ENCODE peak calls at places on chromosome 15, in four cellular contexts. N, X, R and I are unnamed samples.

GRCh38 chr15:22918056-22918455 is 62.1 kb downstream of the CYFIP1 start:
- DNase-seq in R (no peak), X (no peak), N (peak), I (peak)

GRCh38 chr15:68379058-68379758 is 52.8 kb downstream of the ITGA11 start:
- DNase-seq in N (no peak), X (no peak), R (no peak), I (no peak)

GRCh38 chr15:69660658-69661405 is 208.2 kb downstream of the RPLP1 start:
- DNase-seq in R (no peak), N (no peak), X (no peak), I (no peak)

GRCh38 chr15:87394676-87395075 is 861.9 kb downstream of the NTRK3 start:
- DNase-seq in X (no peak), N (no peak), R (no peak), I (no peak)

GRCh38 chr15:35078221-35078915 is 6.7 kb downstream of the NANOGP8 start:
- DNase-seq in X (no peak), N (peak), R (no peak), I (peak)

GRCh38 chr15:48785195-48785594 is 25.7 kb downstream of the CEP152 start:
- DNase-seq in N (no peak), R (no peak), X (no peak), I (no peak)

GRCh38 chr15:69818529-69818928 is 279.2 kb downstream of the TLE3 start:
- DNase-seq in R (no peak), N (no peak), X (no peak), I (no peak)

GRCh38 chr15:60605879-60606304 is 127.0 kb upstream of the ICE2 start:
- DNase-seq in X (no peak), N (peak), R (no peak), I (peak)

GRCh38 chr15:51982013-51982769 is 10.6 kb upstream of the LEO1 start:
- DNase-seq in X (no peak), R (no peak), N (peak), I (peak)

GRCh38 chr15:40249477-40250303 is 10.8 kb downstream of the PAK6 start:
- DNase-seq in N (no peak), R (no peak), X (peak), I (no peak)

GRCh38 chr15:48510976-48511375 is 134.5 kb downstream of the FBN1 start:
- DNase-seq in N (peak), X (no peak), R (no peak), I (peak)

GRCh38 chr15:38283010-38283409 is 30.4 kb downstream of the SPRED1 start:
- DNase-seq in N (no peak), R (no peak), X (no peak), I (no peak)

DNA sequence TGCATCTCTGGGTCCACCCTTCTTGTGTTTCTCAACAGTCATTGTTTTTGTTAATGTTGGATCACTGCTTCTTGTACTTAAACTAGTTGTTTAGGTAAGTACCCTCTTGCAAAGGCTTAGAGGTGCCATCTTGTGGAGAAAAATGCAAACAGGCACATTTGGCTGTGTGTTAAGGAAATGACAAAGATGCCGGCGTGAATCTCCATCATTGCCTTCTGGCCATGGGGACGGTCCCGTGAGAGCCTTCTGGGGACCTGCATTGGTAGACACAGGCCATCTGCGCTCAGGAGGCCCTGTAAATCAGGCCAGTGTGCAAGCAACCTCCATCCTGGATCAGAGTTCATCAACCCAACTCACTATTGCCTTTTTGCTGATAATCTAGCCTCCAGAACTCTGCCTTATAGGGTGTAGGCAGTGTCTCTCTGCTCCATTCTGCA is 158.6 kb upstream of the NR2E3 start:
- DNase-seq in X (no peak), N (peak), R (no peak), I (peak)
- TF ChIP-seq CTCF in X (no peak), N (peak), R (no peak), I (peak)

DNA sequence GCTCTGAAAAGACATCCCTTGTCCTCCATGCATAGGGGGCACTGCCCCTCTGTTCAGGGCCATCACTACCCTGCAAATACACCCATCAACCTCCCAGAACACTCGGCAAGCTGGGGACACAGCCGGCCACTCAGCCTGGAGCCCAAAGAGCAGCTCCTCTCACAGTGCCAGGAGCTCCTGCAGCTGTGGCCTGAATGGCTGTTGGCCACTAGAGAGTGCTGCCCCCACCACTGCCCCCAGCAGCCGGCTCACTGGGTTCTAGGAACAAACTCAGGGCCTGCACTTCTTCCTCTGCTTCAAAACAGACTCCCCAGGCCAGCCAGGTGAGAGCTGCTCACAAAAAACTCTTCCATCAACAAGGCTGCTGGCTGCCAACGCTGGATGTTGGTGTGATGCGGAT is 90.1 kb downstream of the GABRB3 start:
- DNase-seq in N (no peak), X (peak), R (no peak), I (no peak)
- TF ChIP-seq CTCF in N (no peak), X (no peak), R (no peak), I (no peak)

DNA sequence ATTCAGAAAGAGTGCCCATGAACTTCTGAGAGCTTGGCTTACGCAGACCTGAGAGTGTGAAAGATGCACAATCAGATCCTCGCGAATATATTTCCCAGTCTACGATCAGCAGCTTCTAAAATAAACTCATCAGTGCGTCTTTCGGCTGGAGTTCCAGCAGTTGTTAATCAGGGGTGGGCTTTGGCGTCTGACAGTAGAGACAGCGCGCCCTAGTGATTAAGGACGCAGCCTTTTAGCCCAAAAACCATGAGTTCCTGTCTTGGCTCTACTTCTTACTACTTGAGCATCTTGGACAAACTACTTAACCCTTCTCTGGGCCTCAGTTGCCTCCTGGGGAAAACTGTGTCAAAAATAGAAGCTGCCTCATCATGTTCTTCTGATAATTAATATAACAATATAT is 15.8 kb upstream of the ARRDC4 start:
- DNase-seq in R (no peak), X (no peak), N (no peak), I (no peak)
- TF ChIP-seq CTCF in R (no peak), X (no peak), N (no peak), I (no peak)

GRCh38 chr15:85453144-85453872 is 72.9 kb downstream of the AKAP13 start:
- DNase-seq in R (no peak), N (peak), X (no peak), I (no peak)
- TF ChIP-seq CTCF in R (no peak), N (no peak), X (no peak), I (no peak)

DNA sequence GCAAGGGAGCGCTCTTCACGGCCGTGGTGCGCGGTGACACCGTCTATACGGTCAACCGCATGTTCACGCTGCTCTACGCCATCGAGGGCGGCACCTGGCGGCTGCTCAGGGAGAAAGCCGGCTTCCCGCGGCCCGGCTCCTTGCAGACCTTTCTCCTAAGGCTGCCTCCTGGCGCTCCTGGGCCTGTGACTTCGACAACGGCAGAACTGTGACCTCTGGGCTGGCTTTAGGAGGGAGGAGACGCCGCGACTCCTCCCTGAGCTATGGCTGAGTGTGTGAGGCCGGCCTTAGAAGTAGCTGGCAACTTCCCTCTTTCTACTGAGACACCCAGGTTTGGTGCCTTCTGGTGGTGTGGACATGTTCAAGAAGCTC is 1.4 kb downstream of the KBTBD13 start:
- DNase-seq in N (peak), R (no peak), X (peak), I (peak)
- TF ChIP-seq CTCF in N (peak), R (peak), X (peak), I (peak)

DNA sequence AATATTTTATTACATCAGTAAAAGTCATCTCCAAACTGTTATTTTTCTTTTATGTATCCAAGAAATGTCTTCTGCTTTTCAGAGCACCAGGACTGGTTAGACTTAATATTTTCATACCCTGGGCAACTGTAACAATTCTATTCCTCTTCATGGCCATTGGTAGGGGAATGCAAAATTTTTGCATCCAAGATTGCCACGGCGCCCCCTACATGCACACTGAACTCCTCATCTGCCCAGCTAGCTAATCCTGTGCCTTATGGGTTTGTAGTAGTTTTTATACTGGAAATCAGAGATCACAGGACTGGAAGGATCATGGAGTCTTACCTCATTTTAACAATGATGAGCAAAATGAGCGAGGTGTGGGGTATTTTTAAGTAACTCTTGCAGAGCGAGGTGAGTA is 74.2 kb downstream of the CRTC3 start:
- DNase-seq in N (peak), X (no peak), R (peak), I (no peak)
- TF ChIP-seq CTCF in N (peak), X (no peak), R (peak), I (peak)

GRCh38 chr15:31328425-31328998 is 1.9 kb downstream of the KLF13 start:
- DNase-seq in N (peak), R (peak), X (peak), I (peak)
- TF ChIP-seq CTCF in N (no peak), R (no peak), X (no peak), I (no peak)

GRCh38 chr15:28123408-28124023 is 24.4 kb upstream of the OCA2 start:
- DNase-seq in R (no peak), X (no peak), N (peak), I (peak)
- TF ChIP-seq CTCF in R (peak), X (peak), N (peak), I (peak)